ENCODE peak calls at places on chromosome 12, in five cellular contexts. One of them, this sample, is unnamed.

GRCh38 chr12:56158926-56159461 is 835 bp downstream of the MYL6 start:
- DNase-seq in A549: peak
- DNase-seq in T-cell: no peak
- DNase-seq in Right ventricle myocardium superior: peak
- DNase-seq in CD4-positive, CD25-positive, alpha-beta regulatory T cell: peak
- DNase-seq in this sample: peak

GRCh38 chr12:21308785-21309184 is 25.9 kb downstream of the SLCO1A2 start:
- DNase-seq in CD4-positive, CD25-positive, alpha-beta regulatory T cell: no peak
- DNase-seq in Right ventricle myocardium superior: no peak
- DNase-seq in A549: no peak
- DNase-seq in T-cell: no peak
- DNase-seq in this sample: no peak

GRCh38 chr12:2667716-2668440 is 126.9 kb upstream of the FKBP4 start:
- DNase-seq in T-cell: no peak
- DNase-seq in CD4-positive, CD25-positive, alpha-beta regulatory T cell: no peak
- DNase-seq in A549: no peak
- DNase-seq in Right ventricle myocardium superior: no peak
- DNase-seq in this sample: no peak

GRCh38 chr12:43462080-43462479 is 89.9 kb downstream of the ADAMTS20 start:
- DNase-seq in A549: no peak
- DNase-seq in T-cell: no peak
- DNase-seq in CD4-positive, CD25-positive, alpha-beta regulatory T cell: no peak
- DNase-seq in Right ventricle myocardium superior: no peak
- DNase-seq in this sample: no peak

GRCh38 chr12:110581951-110582285 is 1.2 kb downstream of the PPTC7 start:
- DNase-seq in Right ventricle myocardium superior: no peak
- DNase-seq in CD4-positive, CD25-positive, alpha-beta regulatory T cell: no peak
- DNase-seq in A549: no peak
- DNase-seq in T-cell: no peak
- DNase-seq in this sample: no peak

GRCh38 chr12:65923228-65923627 is 98.9 kb downstream of the HMGA2 start:
- DNase-seq in T-cell: no peak
- DNase-seq in Right ventricle myocardium superior: no peak
- DNase-seq in A549: no peak
- DNase-seq in CD4-positive, CD25-positive, alpha-beta regulatory T cell: no peak
- DNase-seq in this sample: no peak

GRCh38 chr12:32544893-32545292 is 134.2 kb upstream of the DNM1L start:
- DNase-seq in T-cell: no peak
- DNase-seq in CD4-positive, CD25-positive, alpha-beta regulatory T cell: no peak
- DNase-seq in A549: no peak
- DNase-seq in Right ventricle myocardium superior: no peak
- DNase-seq in this sample: no peak

GRCh38 chr12:107541001-107541400 is 144.6 kb upstream of the PWP1 start:
- DNase-seq in T-cell: no peak
- DNase-seq in CD4-positive, CD25-positive, alpha-beta regulatory T cell: no peak
- DNase-seq in A549: no peak
- DNase-seq in Right ventricle myocardium superior: no peak
- DNase-seq in this sample: no peak

GRCh38 chr12:70885952-70886351 is 34.6 kb downstream of the PTPRR start:
- DNase-seq in CD4-positive, CD25-positive, alpha-beta regulatory T cell: no peak
- DNase-seq in A549: no peak
- DNase-seq in Right ventricle myocardium superior: no peak
- DNase-seq in T-cell: no peak
- DNase-seq in this sample: no peak

GRCh38 chr12:51921017-51921725 is 13.9 kb downstream of the ACVRL1 start:
- DNase-seq in T-cell: no peak
- DNase-seq in CD4-positive, CD25-positive, alpha-beta regulatory T cell: no peak
- DNase-seq in A549: no peak
- DNase-seq in Right ventricle myocardium superior: no peak
- DNase-seq in this sample: peak

GRCh38 chr12:26125451-26126339 is 858 bp upstream of the BHLHE41 start:
- DNase-seq in CD4-positive, CD25-positive, alpha-beta regulatory T cell: peak
- DNase-seq in Right ventricle myocardium superior: peak
- DNase-seq in T-cell: no peak
- DNase-seq in A549: peak
- DNase-seq in this sample: peak

GRCh38 chr12:46516933-46517578 is 144.5 kb upstream of the SLC38A2 start:
- DNase-seq in A549: no peak
- DNase-seq in CD4-positive, CD25-positive, alpha-beta regulatory T cell: peak
- DNase-seq in Right ventricle myocardium superior: no peak
- DNase-seq in T-cell: no peak
- DNase-seq in this sample: no peak

GRCh38 chr12:104816845-104817503 is 141.1 kb downstream of the SLC41A2 start:
- DNase-seq in CD4-positive, CD25-positive, alpha-beta regulatory T cell: no peak
- DNase-seq in A549: no peak
- DNase-seq in T-cell: no peak
- DNase-seq in Right ventricle myocardium superior: no peak
- DNase-seq in this sample: no peak